ENCODE peak calls at places on chromosome 7, in five cellular contexts. K is CD4-positive, alpha-beta T cell; I is adrenal gland; P is BE2C; W is astrocyte. E is an unnamed sample.

GRCh38 chr7:33395340-33395739 is 266.0 kb downstream of the BBS9 start:
- DNase-seq in W (no peak), I (no peak), K (no peak), P (no peak), E (no peak)

GRCh38 chr7:617614-618538 is 98.2 kb upstream of the PDGFA start:
- DNase-seq in K (no peak), W (no peak), I (no peak), P (no peak), E (no peak)

GRCh38 chr7:80440908-80441307 is 71.0 kb downstream of the GNAT3 start:
- DNase-seq in P (no peak), K (no peak), W (peak), I (no peak), E (no peak)

GRCh38 chr7:465710-466400 is 53.8 kb downstream of the PDGFA start:
- DNase-seq in W (no peak), P (no peak), I (peak), K (no peak), E (no peak)

GRCh38 chr7:80618105-80618504 is 20.3 kb upstream of the CD36 start:
- DNase-seq in K (no peak), I (no peak), W (no peak), P (no peak), E (no peak)

GRCh38 chr7:96199421-96199820 is 122.5 kb downstream of the SLC25A13 start:
- DNase-seq in K (no peak), W (peak), I (no peak), P (no peak), E (no peak)

GRCh38 chr7:81604075-81604807 is 165.6 kb downstream of the HGF start:
- DNase-seq in W (peak), I (no peak), P (no peak), K (no peak), E (no peak)

GRCh38 chr7:28984631-28985030 is 26.5 kb upstream of the TRIL start:
- DNase-seq in P (peak), W (peak), K (no peak), I (peak), E (no peak)

GRCh38 chr7:13829914-13830603 is 159.4 kb downstream of the ETV1 start:
- DNase-seq in P (no peak), W (peak), K (no peak), I (no peak), E (no peak)

GRCh38 chr7:43584200-43584586 is 1.3 kb downstream of the STK17A start:
- DNase-seq in I (peak), P (no peak), W (peak), K (no peak), E (no peak)

GRCh38 chr7:15463801-15464761 is 97.7 kb downstream of the AGMO start:
- DNase-seq in W (no peak), I (no peak), K (no peak), P (no peak), E (no peak)

GRCh38 chr7:48718731-48719387 is 205.5 kb upstream of the CDC14C start:
- DNase-seq in K (no peak), P (no peak), W (no peak), I (no peak), E (no peak)
- TF ChIP-seq CTCF in K (no peak), P (no peak), W (no peak), I (no peak), E (no peak)

GRCh38 chr7:137816696-137817320 is 30.0 kb downstream of the DGKI start:
- DNase-seq in I (no peak), P (no peak), W (no peak), K (no peak), E (no peak)
- TF ChIP-seq CTCF in I (peak), P (peak), W (no peak), K (no peak), E (peak)

GRCh38 chr7:35185908-35186731 is 67.8 kb downstream of the TBX20 start:
- DNase-seq in W (peak), I (no peak), K (no peak), P (peak), E (no peak)
- TF ChIP-seq CTCF in W (no peak), I (no peak), K (no peak), P (peak), E (no peak)

GRCh38 chr7:128033246-128033645 is 2.0 kb upstream of the LRRC4 start:
- DNase-seq in W (no peak), K (no peak), P (no peak), I (no peak), E (no peak)

GRCh38 chr7:128030999-128031681 is at the start of gene LRRC4:
- DNase-seq in K (no peak), I (peak), P (peak), W (peak), E (peak)

GRCh38 chr7:128032605-128033235 is 1.5 kb upstream of the LRRC4 start:
- DNase-seq in W (no peak), K (no peak), I (no peak), P (no peak), E (no peak)

GRCh38 chr7:128030263-128030998 is 806 bp downstream of the LRRC4 start:
- DNase-seq in I (no peak), W (no peak), P (no peak), K (no peak), E (peak)

DNA sequence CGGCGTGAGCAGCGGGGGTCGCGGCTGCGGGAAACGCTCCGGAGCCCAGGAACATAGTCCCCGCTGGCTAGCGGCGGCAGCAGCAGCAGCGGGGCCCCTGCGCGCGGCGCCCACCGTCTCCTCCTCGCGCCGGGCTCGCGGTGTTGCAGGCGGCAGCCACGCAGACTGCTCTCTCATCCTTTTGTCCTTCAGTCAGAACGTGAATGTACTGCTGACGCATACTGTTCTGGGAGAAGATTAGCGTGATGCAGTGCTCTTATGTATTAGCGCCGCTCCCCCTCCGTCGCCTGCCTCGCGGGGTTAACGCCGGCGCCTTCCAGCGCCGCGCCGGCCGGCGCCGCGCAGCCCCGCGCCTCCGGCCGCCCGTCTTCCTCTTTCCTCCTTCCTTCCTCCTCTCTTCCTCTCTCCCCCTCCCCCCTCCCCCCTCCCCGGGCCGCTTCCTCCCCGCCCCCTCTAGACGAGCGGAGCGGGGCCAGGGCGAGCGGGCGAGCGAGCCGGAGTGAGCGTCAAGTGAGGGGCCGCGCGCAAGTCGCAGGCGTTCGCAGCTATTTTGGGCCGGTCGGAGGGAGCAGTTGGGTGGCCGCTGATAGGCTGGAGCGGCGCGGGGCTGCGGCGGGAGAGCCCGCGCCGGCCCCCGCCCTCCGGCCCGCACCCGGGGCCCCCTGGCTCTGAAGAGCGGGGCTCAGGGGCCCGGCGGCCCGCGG is 816 bp upstream of the LRRC4 start:
- DNase-seq in P (peak), I (peak), W (peak), K (peak), E (peak)
- TF ChIP-seq CTCF in P (no peak), I (peak), W (no peak), K (no peak), E (no peak)

GRCh38 chr7:139557857-139558581 is 34.5 kb downstream of the CLEC2L start:
- DNase-seq in W (no peak), K (no peak), P (no peak), I (no peak), E (peak)
- TF ChIP-seq CTCF in W (no peak), K (no peak), P (peak), I (no peak), E (peak)

GRCh38 chr7:114922151-114922651 is 307 bp downstream of the MDFIC start:
- DNase-seq in P (peak), W (no peak), I (peak), K (no peak), E (peak)
- TF ChIP-seq CTCF in P (no peak), W (no peak), I (no peak), K (no peak), E (no peak)

GRCh38 chr7:122354656-122355055 is 50.1 kb upstream of the FEZF1 start:
- DNase-seq in W (no peak), K (no peak), P (no peak), I (no peak), E (no peak)

GRCh38 chr7:122352454-122352853 is 47.9 kb upstream of the FEZF1 start:
- DNase-seq in P (no peak), K (no peak), I (no peak), W (no peak), E (no peak)

DNA sequence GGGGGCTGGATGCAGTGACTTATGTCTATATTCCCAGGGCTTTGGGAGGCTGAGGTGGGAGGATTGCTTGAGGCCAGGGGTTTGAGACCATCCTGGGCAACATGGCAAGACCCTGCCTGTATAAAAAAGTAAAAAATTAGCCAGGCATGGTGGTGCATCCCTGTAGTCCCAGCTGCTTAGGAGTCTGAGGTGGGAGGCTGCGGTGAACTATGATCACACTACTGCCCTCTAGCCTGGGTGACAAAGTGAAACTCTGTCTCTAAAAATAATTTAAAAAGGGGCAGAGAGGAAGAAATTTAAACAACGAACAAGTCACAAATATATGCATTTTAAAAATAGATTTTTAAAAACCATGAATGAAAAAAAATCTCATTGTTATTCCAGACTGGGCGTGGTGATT is 46.2 kb upstream of the FEZF1 start:
- DNase-seq in K (no peak), P (no peak), W (no peak), I (no peak), E (no peak)
- TF ChIP-seq CTCF in K (no peak), P (no peak), W (no peak), I (no peak), E (peak)

DNA sequence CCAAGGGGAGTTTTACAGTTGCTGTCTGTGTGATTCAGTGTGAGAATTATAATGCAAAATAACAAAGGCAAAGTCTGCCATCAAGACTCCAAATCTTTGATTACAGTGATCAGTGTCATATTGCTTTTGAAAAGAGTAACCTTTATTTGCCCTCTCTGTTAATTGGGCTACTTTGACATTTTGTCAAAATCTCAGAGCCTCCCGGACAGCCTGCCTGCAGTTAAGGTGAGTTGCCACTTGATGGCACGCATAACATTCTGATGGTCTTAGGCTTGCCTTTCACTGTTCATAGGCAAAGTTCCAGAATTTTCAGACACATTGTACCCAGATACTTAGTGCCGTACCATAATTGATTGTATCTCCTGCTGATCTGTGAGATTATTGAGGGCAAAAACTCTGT is 253.5 kb downstream of the ABCA13 start:
- DNase-seq in W (no peak), I (no peak), K (no peak), P (no peak), E (no peak)
- TF ChIP-seq CTCF in W (peak), I (peak), K (no peak), P (no peak), E (peak)

DNA sequence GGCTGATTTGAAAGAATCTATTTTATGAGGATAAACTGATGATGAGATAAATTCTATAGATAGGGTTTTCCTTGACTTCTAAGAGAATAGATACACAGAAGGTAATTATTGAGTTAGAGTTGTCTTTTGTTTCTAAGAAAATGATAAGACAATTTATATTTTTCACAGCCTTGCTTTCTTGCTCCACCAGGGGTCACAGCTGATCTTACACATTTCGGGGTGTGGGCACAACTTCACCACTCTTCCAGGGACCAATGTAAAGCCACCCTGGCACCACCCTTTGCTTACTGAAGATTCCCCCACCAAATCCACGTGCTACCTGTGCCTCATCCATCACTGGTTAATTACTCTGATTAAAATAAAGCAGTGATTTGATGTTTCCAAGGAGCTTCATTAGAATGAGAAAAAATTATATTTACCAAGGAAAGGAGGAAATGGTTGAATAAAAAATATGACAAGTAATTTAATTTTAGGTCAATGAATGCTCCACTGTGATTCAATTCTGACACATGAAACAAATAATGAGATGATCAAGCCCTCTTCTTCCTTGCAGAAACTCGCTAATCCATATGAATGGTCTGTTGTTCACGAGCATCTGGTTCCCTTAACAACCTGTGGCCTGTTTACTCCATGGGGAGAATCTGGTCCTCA is 177.3 kb upstream of the TNS3 start:
- DNase-seq in P (no peak), K (no peak), W (no peak), I (no peak), E (no peak)
- TF ChIP-seq CTCF in P (peak), K (no peak), W (peak), I (peak), E (no peak)

GRCh38 chr7:145088111-145088745 is 252.4 kb upstream of the TPK1 start:
- DNase-seq in I (peak), W (no peak), P (no peak), K (no peak), E (no peak)

GRCh38 chr7:145082366-145083240 is 246.8 kb upstream of the TPK1 start:
- DNase-seq in W (no peak), I (no peak), P (no peak), K (no peak), E (no peak)
- TF ChIP-seq CTCF in W (no peak), I (no peak), P (no peak), K (no peak), E (no peak)

E was measured in D721Med.